ENCODE peak calls at places on chromosomes 4 and X, in seven cellular contexts. One of them, this sample, is unnamed.

GRCh38 chr4:1463088-1463926 is 57.1 kb upstream of the NKX1-1 start:
- DNase-seq in A549: no peak
- DNase-seq in SK-N-SH: peak; percentile 33
- DNase-seq in K562: no peak
- DNase-seq in tibial nerve: no peak
- DNase-seq in transverse colon: no peak
- DNase-seq in stomach: peak; percentile 17
- DNase-seq in this sample: peak; percentile 65

GRCh38 chrX:70960728-70961127 is 29.8 kb upstream of the SLC7A3 start:
- DNase-seq in K562: no peak
- DNase-seq in transverse colon: no peak
- DNase-seq in tibial nerve: no peak
- DNase-seq in stomach: no peak
- DNase-seq in A549: no peak
- DNase-seq in SK-N-SH: no peak
- DNase-seq in this sample: no peak

GRCh38 chrX:16838202-16839066 is 31.7 kb downstream of the RBBP7 start:
- DNase-seq in transverse colon: peak; percentile 13
- DNase-seq in A549: no peak
- DNase-seq in tibial nerve: no peak
- DNase-seq in K562: no peak
- DNase-seq in stomach: peak; percentile 41
- DNase-seq in SK-N-SH: no peak
- DNase-seq in this sample: no peak

GRCh38 chr4:112327950-112328349 is 30.8 kb downstream of the ALPK1 start:
- DNase-seq in tibial nerve: no peak
- DNase-seq in SK-N-SH: peak; percentile 27
- DNase-seq in A549: no peak
- DNase-seq in stomach: no peak
- DNase-seq in K562: peak; percentile 8
- DNase-seq in transverse colon: no peak
- DNase-seq in this sample: no peak

GRCh38 chrX:134932528-134933217 is 58.1 kb upstream of the SMIM10 start:
- DNase-seq in A549: no peak
- DNase-seq in K562: no peak
- DNase-seq in SK-N-SH: no peak
- DNase-seq in tibial nerve: no peak
- DNase-seq in transverse colon: no peak
- DNase-seq in stomach: no peak
- DNase-seq in this sample: no peak

GRCh38 chr4:167232805-167233522 is 1.3 kb downstream of the SPOCK3 start:
- DNase-seq in A549: no peak
- DNase-seq in transverse colon: no peak
- DNase-seq in tibial nerve: no peak
- DNase-seq in SK-N-SH: no peak
- DNase-seq in K562: no peak
- DNase-seq in stomach: no peak
- DNase-seq in this sample: no peak

GRCh38 chr4:1368421-1369090 is 21.5 kb downstream of the UVSSA start:
- DNase-seq in tibial nerve: no peak
- DNase-seq in SK-N-SH: peak; percentile 32
- DNase-seq in stomach: no peak
- DNase-seq in A549: no peak
- DNase-seq in transverse colon: no peak
- DNase-seq in K562: no peak
- DNase-seq in this sample: peak; percentile 10

GRCh38 chr4:169603312-169603711 is 9.1 kb downstream of the NEK1 start:
- DNase-seq in transverse colon: no peak
- DNase-seq in SK-N-SH: no peak
- DNase-seq in A549: no peak
- DNase-seq in K562: no peak
- DNase-seq in stomach: no peak
- DNase-seq in tibial nerve: no peak
- DNase-seq in this sample: no peak

GRCh38 chrX:131792789-131793462 is 230.2 kb upstream of the STK26 start:
- DNase-seq in SK-N-SH: peak; percentile 68
- DNase-seq in stomach: peak; percentile 89
- DNase-seq in A549: peak; percentile 29
- DNase-seq in transverse colon: peak; percentile 92
- DNase-seq in tibial nerve: no peak
- DNase-seq in K562: no peak
- DNase-seq in this sample: peak; percentile 93
- TF ChIP-seq EP300 in SK-N-SH: no peak
- TF ChIP-seq EP300 in stomach: no peak
- TF ChIP-seq EP300 in A549: no peak
- TF ChIP-seq EP300 in transverse colon: no peak
- TF ChIP-seq EP300 in tibial nerve: no peak
- TF ChIP-seq EP300 in K562: no peak
- TF ChIP-seq EP300 in this sample: no peak

DNA sequence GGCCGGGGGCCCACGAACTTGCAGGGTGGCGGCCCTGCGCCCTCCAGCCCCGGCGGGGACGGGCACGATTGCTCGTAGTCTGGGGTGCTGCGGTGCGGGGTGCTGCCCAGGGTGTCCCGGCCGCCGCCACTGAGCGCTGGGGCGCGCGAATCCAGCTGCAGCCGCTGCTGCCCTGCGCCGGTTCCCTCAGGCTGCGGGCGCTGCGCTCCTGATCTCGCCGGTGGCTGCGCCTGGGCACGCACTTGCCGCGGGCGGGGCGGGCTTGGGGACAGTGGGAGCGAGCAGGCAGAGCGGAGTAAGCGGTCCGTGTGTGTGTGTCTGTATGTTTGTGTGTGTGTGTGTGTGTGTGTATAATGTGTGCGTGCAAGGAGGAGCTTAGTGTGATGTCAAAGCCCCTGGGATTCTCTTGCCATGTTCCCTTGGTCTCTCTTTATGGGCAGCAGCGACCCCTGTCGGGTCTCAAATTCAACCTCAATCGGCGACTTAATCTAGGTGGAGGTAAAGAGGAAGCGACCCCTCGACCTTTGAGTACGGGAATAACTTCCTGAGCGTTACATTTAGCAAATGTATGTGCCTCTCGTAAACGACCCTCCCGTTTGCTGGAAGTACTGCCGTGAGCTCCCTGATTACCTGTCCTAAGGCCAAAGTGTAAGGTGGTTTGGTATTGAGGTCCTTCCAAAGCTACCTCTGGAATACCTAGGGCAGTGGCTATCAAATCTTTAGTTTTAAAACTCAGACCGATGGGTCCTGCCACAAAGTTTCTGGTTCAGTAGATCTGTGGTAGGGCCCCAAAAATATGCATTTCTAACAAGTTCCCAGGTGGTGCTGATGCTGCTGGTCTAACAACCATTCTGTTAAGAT is at the start of gene RNF150:
- DNase-seq in transverse colon: peak; percentile 58
- DNase-seq in K562: peak; percentile 27
- DNase-seq in A549: peak; percentile 74
- DNase-seq in stomach: peak; percentile 60
- DNase-seq in tibial nerve: peak; percentile 50
- DNase-seq in SK-N-SH: peak; percentile 87
- DNase-seq in this sample: peak; percentile 83
- TF ChIP-seq CTCF in transverse colon: peak; percentile 57
- TF ChIP-seq CTCF in K562: peak; percentile 59
- TF ChIP-seq CTCF in A549: peak; percentile 72
- TF ChIP-seq CTCF in stomach: peak; percentile 33
- TF ChIP-seq CTCF in tibial nerve: peak; percentile 73
- TF ChIP-seq CTCF in SK-N-SH: peak; percentile 91
- TF ChIP-seq CTCF in this sample: peak; percentile 83

GRCh38 chrX:45505214-45505613 is 304.5 kb upstream of the DIPK2B start:
- DNase-seq in A549: no peak
- DNase-seq in stomach: no peak
- DNase-seq in K562: no peak
- DNase-seq in transverse colon: no peak
- DNase-seq in tibial nerve: no peak
- DNase-seq in SK-N-SH: no peak
- DNase-seq in this sample: no peak
- TF ChIP-seq EP300 in A549: no peak
- TF ChIP-seq EP300 in stomach: no peak
- TF ChIP-seq EP300 in K562: no peak
- TF ChIP-seq EP300 in transverse colon: no peak
- TF ChIP-seq EP300 in tibial nerve: no peak
- TF ChIP-seq EP300 in SK-N-SH: no peak
- TF ChIP-seq EP300 in this sample: no peak

DNA sequence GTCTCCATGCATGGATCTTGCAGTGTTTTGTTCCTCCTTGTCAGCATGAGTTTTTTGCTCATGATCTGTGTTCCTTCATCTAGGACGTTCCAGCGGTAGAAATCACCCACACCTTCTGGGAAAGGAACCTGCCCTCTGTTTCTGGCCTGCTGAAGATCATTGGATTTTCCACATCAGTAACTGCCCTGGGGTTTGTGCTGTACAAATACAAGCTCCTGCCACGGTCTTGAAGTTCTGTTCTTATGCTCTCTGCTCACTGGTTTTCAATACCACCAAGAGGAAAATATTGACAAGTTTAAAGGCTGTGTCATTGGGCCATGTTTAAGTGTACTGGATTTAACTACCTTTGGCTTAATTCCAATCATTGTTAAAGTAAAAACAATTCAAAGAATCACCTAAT is 88.2 kb downstream of the MAOA start:
- DNase-seq in K562: no peak
- DNase-seq in tibial nerve: no peak
- DNase-seq in A549: no peak
- DNase-seq in stomach: no peak
- DNase-seq in SK-N-SH: no peak
- DNase-seq in transverse colon: no peak
- DNase-seq in this sample: no peak
- TF ChIP-seq CTCF in K562: no peak
- TF ChIP-seq CTCF in tibial nerve: no peak
- TF ChIP-seq CTCF in A549: no peak
- TF ChIP-seq CTCF in stomach: no peak
- TF ChIP-seq CTCF in SK-N-SH: no peak
- TF ChIP-seq CTCF in transverse colon: no peak
- TF ChIP-seq CTCF in this sample: no peak

GRCh38 chr4:164572877-164573279 is 181.1 kb upstream of the SMIM31 start:
- DNase-seq in A549: no peak
- DNase-seq in transverse colon: no peak
- DNase-seq in K562: no peak
- DNase-seq in SK-N-SH: no peak
- DNase-seq in tibial nerve: no peak
- DNase-seq in stomach: no peak
- DNase-seq in this sample: no peak
- TF ChIP-seq EP300 in A549: no peak
- TF ChIP-seq EP300 in transverse colon: no peak
- TF ChIP-seq EP300 in K562: no peak
- TF ChIP-seq EP300 in SK-N-SH: no peak
- TF ChIP-seq EP300 in tibial nerve: no peak
- TF ChIP-seq EP300 in stomach: no peak
- TF ChIP-seq EP300 in this sample: no peak

GRCh38 chr4:121484633-121485032 is 103.8 kb upstream of the QRFPR start:
- DNase-seq in K562: peak; percentile 20
- DNase-seq in A549: peak; percentile 3
- DNase-seq in transverse colon: no peak
- DNase-seq in stomach: peak; percentile 45
- DNase-seq in tibial nerve: no peak
- DNase-seq in SK-N-SH: peak; percentile 29
- DNase-seq in this sample: no peak
- TF ChIP-seq CTCF in K562: peak; percentile 64
- TF ChIP-seq CTCF in A549: peak; percentile 34
- TF ChIP-seq CTCF in transverse colon: peak; percentile 34
- TF ChIP-seq CTCF in stomach: peak; percentile 47
- TF ChIP-seq CTCF in tibial nerve: peak; percentile 11
- TF ChIP-seq CTCF in SK-N-SH: peak; percentile 63
- TF ChIP-seq CTCF in this sample: no peak

GRCh38 chr4:91089194-91089593 is 962.0 kb downstream of the CCSER1 start:
- DNase-seq in SK-N-SH: no peak
- DNase-seq in tibial nerve: no peak
- DNase-seq in K562: no peak
- DNase-seq in A549: no peak
- DNase-seq in transverse colon: no peak
- DNase-seq in stomach: no peak
- DNase-seq in this sample: no peak

GRCh38 chr4:91087743-91088142 is 960.5 kb downstream of the CCSER1 start:
- DNase-seq in A549: no peak
- DNase-seq in SK-N-SH: no peak
- DNase-seq in stomach: no peak
- DNase-seq in transverse colon: no peak
- DNase-seq in tibial nerve: no peak
- DNase-seq in K562: no peak
- DNase-seq in this sample: no peak

DNA sequence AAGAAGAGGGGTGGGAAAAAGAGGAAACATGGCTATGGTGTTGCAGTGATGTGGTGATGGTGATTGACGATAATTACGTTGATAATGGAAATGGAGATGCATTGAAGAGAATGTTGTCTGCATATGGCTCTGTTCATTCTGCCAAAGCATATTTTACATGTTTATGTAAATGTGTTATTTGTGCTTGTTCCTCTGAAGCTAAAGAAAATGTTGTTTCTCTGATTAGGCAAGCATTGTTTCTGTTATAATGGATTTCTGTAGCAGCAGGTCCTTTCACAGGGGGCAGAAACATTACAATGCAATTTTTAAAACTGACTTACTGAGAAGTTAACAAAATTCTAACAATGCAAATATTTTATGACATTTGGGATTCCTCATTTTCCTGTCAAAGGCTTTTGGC is 958.8 kb downstream of the CCSER1 start:
- DNase-seq in A549: no peak
- DNase-seq in K562: no peak
- DNase-seq in stomach: no peak
- DNase-seq in tibial nerve: no peak
- DNase-seq in SK-N-SH: no peak
- DNase-seq in transverse colon: no peak
- DNase-seq in this sample: no peak
- TF ChIP-seq EP300 in A549: no peak
- TF ChIP-seq EP300 in K562: no peak
- TF ChIP-seq EP300 in stomach: no peak
- TF ChIP-seq EP300 in tibial nerve: no peak
- TF ChIP-seq EP300 in SK-N-SH: no peak
- TF ChIP-seq EP300 in transverse colon: no peak
- TF ChIP-seq EP300 in this sample: no peak